ENCODE peak calls at places on chromosome 22, in four cellular contexts. H is heart left ventricle, X is psoas muscle, W is kidney tubule cell. J is an unnamed sample.

GRCh38 chr22:24578355-24579241 is 14.3 kb downstream of the LRRC75B start:
- DNase-seq in X (no peak), H (no peak), W (no peak), J (no peak)

GRCh38 chr22:19871845-19872778 is 17.4 kb upstream of the GNB1L start:
- DNase-seq in X (no peak), H (peak), W (no peak), J (no peak)

GRCh38 chr22:24954114-24954463 is 1.6 kb downstream of the KIAA1671 start:
- DNase-seq in H (no peak), W (peak), X (no peak), J (no peak)

GRCh38 chr22:45587638-45588481 is 83.8 kb upstream of the ATXN10 start:
- DNase-seq in W (peak), H (no peak), X (peak), J (no peak)

GRCh38 chr22:48450188-48450825 is 1377.4 kb downstream of the BRD1 start:
- DNase-seq in X (no peak), W (no peak), H (no peak), J (no peak)

GRCh38 chr22:50016308-50016987 is 3.9 kb upstream of the IL17REL start:
- DNase-seq in X (no peak), W (no peak), H (no peak), J (no peak)

GRCh38 chr22:28710112-28710888 is 30.7 kb upstream of the TTC28 start:
- DNase-seq in W (peak), X (no peak), H (no peak), J (no peak)

GRCh38 chr22:39148727-39149535 is 3.5 kb downstream of the CBX7 start:
- DNase-seq in H (peak), X (peak), W (peak), J (no peak)

GRCh38 chr22:25518000-25518663 is 46.3 kb upstream of the GRK3 start:
- DNase-seq in X (no peak), H (no peak), W (no peak), J (no peak)

GRCh38 chr22:46297151-46297819 is 615 bp downstream of the GTSE1 start:
- DNase-seq in W (peak), X (no peak), H (no peak), J (no peak)

GRCh38 chr22:42069801-42070516 is 653 bp downstream of the NAGA start:
- DNase-seq in W (no peak), H (no peak), X (no peak), J (no peak)

GRCh38 chr22:29311468-29312217 is 3.9 kb downstream of the RASL10A start:
- DNase-seq in X (peak), H (peak), W (no peak), J (no peak)

GRCh38 chr22:19043111-19044085 is 78.8 kb downstream of the DGCR2 start:
- DNase-seq in X (peak), H (no peak), W (no peak), J (no peak)

GRCh38 chr22:44898236-44898635 is 111.6 kb downstream of the PHF21B start:
- DNase-seq in W (no peak), X (no peak), H (no peak), J (no peak)

GRCh38 chr22:43110444-43110926 is at the start of gene BIK:
- DNase-seq in H (peak), X (no peak), W (peak), J (no peak)

GRCh38 chr22:37549704-37550059 is 10.6 kb upstream of the CDC42EP1 start:
- DNase-seq in X (no peak), H (no peak), W (peak), J (no peak)

GRCh38 chr22:24471570-24471969 is 23.6 kb upstream of the UPB1 start:
- DNase-seq in X (peak), W (no peak), H (peak), J (no peak)

GRCh38 chr22:43154887-43155536 is 3.7 kb downstream of the TSPO start:
- DNase-seq in W (no peak), X (peak), H (peak), J (no peak)

GRCh38 chr22:30178180-30179126 is 68.1 kb downstream of the LIF start:
- DNase-seq in H (no peak), X (no peak), W (no peak), J (no peak)

GRCh38 chr22:33544707-33545106 is 375.6 kb downstream of the LARGE1 start:
- DNase-seq in H (no peak), W (peak), X (no peak), J (no peak)

GRCh38 chr22:41256254-41256897 is 15.6 kb upstream of the CHADL start:
- DNase-seq in H (no peak), W (peak), X (no peak), J (peak)

GRCh38 chr22:17102297-17102667 is 17.5 kb downstream of the IL17RA start:
- DNase-seq in X (no peak), H (no peak), W (peak), J (no peak)

GRCh38 chr22:32205974-32206773 is 1.3 kb upstream of the RFPL2 start:
- DNase-seq in W (no peak), H (no peak), X (no peak), J (no peak)

GRCh38 chr22:38982008-38982927 is at the start of gene APOBEC3B:
- DNase-seq in H (peak), W (peak), X (peak), J (peak)

GRCh38 chr22:23383491-23384450 is 196.3 kb downstream of the IGLL1 start:
- DNase-seq in H (no peak), X (peak), W (no peak), J (no peak)

GRCh38 chr22:25360891-25361645 is 141.6 kb downstream of the CRYBB2 start:
- DNase-seq in W (no peak), X (no peak), H (no peak), J (no peak)

GRCh38 chr22:33204408-33204807 is 146.2 kb upstream of the SYN3 start:
- DNase-seq in X (no peak), H (no peak), W (no peak), J (no peak)

GRCh38 chr22:19880786-19881569 is 26.3 kb upstream of the GNB1L start:
- DNase-seq in W (peak), H (peak), X (peak), J (no peak)

GRCh38 chr22:36081023-36081431 is 52.4 kb upstream of the RBFOX2 start:
- DNase-seq in H (no peak), X (no peak), W (peak), J (peak)

GRCh38 chr22:32628626-32629587 is 154.3 kb downstream of the FBXO7 start:
- DNase-seq in H (no peak), W (no peak), X (no peak), J (no peak)

GRCh38 chr22:40922484-40923303 is 28.5 kb upstream of the RBX1 start:
- DNase-seq in H (no peak), X (no peak), W (peak), J (peak)

GRCh38 chr22:46077669-46078099 is 72.6 kb upstream of the PPARA start:
- DNase-seq in H (peak), X (peak), W (no peak), J (no peak)

GRCh38 chr22:46972901-46973831 is 210.7 kb downstream of the TBC1D22A start:
- DNase-seq in H (no peak), W (no peak), X (peak), J (no peak)

GRCh38 chr22:25764270-25765015 is 22.5 kb downstream of the MYO18B start:
- DNase-seq in W (no peak), X (peak), H (no peak), J (no peak)

GRCh38 chr22:26461188-26461810 is 22.3 kb downstream of the HPS4 start:
- DNase-seq in H (peak), X (peak), W (peak), J (no peak)

GRCh38 chr22:27228771-27229170 is 571.4 kb downstream of the MIAT start:
- DNase-seq in H (no peak), W (no peak), X (no peak), J (no peak)

GRCh38 chr22:19526076-19526701 is 2.0 kb upstream of the CLDN5 start:
- DNase-seq in H (no peak), X (no peak), W (no peak), J (no peak)

GRCh38 chr22:30238661-30239420 is 7.7 kb downstream of the LIF start:
- DNase-seq in X (peak), H (peak), W (peak), J (no peak)

J was measured in epithelial cell of proximal tubule.